ENCODE peak calls at places on chromosomes 16 and 17, in five cellular contexts. B is activated T-cell treated with anti-CD3 and anti-CD28 coated beads, Interleukin-2, amount 50 U/mL, for 72 hours; K is renal cortical epithelial cell; I is IMR-90; G is naive B cell. X is an unnamed sample.

GRCh38 chr17:73445466-73445865 is 133.7 kb upstream of the CDC42EP4 start:
- DNase-seq in B (no peak), K (no peak), I (no peak), G (no peak), X (no peak)

GRCh38 chr17:13283606-13284005 is 265.8 kb upstream of the ELAC2 start:
- DNase-seq in B (no peak), K (no peak), I (no peak), G (no peak), X (no peak)

GRCh38 chr17:8122923-8123694 is 797 bp downstream of the HES7 start:
- DNase-seq in B (peak; percentile 62), K (no peak), I (peak; percentile 27), G (no peak), X (peak; percentile 37)

GRCh38 chr17:16407911-16408588 is 7.3 kb upstream of the TRPV2 start:
- DNase-seq in B (peak; percentile 32), K (peak; percentile 35), I (peak; percentile 47), G (no peak), X (peak; percentile 34)

GRCh38 chr17:20975566-20975965 is 67.2 kb downstream of the USP22 start:
- DNase-seq in B (no peak), K (no peak), I (peak; percentile 25), G (no peak), X (no peak)

GRCh38 chr17:43314582-43314981 is 80.8 kb upstream of the RNU2-1 start:
- DNase-seq in B (no peak), K (no peak), I (no peak), G (no peak), X (no peak)

GRCh38 chr17:29176500-29177351 is 3.5 kb downstream of the MYO18A start:
- DNase-seq in B (peak; percentile 62), K (no peak), I (peak; percentile 43), G (peak; percentile 37), X (peak; percentile 55)

GRCh38 chr16:81232740-81233367 is 5.6 kb upstream of the BCO1 start:
- DNase-seq in B (no peak), K (no peak), I (no peak), G (no peak), X (no peak)

GRCh38 chr16:80362816-80363215 is 178.0 kb upstream of the DYNLRB2 start:
- DNase-seq in B (no peak), K (no peak), I (no peak), G (no peak), X (no peak)

GRCh38 chr17:6596511-6596910 is 40.2 kb upstream of the PITPNM3 start:
- DNase-seq in B (no peak), K (no peak), I (no peak), G (no peak), X (no peak)

GRCh38 chr16:67883872-67884261 is 818 bp upstream of the NRN1L start:
- DNase-seq in B (peak; percentile 78), K (peak; percentile 21), I (peak; percentile 26), G (peak; percentile 71), X (peak; percentile 75)

GRCh38 chr17:3827124-3827773 is 18.8 kb downstream of the NCBP3 start:
- DNase-seq in B (peak; percentile 74), K (peak; percentile 81), I (peak; percentile 66), G (peak; percentile 65), X (no peak)

GRCh38 chr17:6927290-6927844 is 68.5 kb upstream of the ALOX12 start:
- DNase-seq in B (no peak), K (peak; percentile 30), I (peak; percentile 61), G (no peak), X (no peak)

GRCh38 chr17:50266384-50267073 is 7.7 kb upstream of the TMEM92 start:
- DNase-seq in B (no peak), K (peak; percentile 43), I (peak; percentile 88), G (no peak), X (peak; percentile 7)

GRCh38 chr16:19823322-19823721 is 61.3 kb downstream of the GPRC5B start:
- DNase-seq in B (no peak), K (no peak), I (no peak), G (no peak), X (no peak)

GRCh38 chr16:48641770-48642169 is 31.8 kb upstream of the N4BP1 start:
- DNase-seq in B (no peak), K (no peak), I (no peak), G (no peak), X (no peak)

GRCh38 chr17:58630883-58631522 is 60.8 kb downstream of the TEX14 start:
- DNase-seq in B (peak; percentile 86), K (no peak), I (no peak), G (no peak), X (peak; percentile 38)

GRCh38 chr16:80540516-80541305 is at the start of gene DYNLRB2:
- DNase-seq in B (peak; percentile 92), K (peak; percentile 87), I (peak; percentile 84), G (peak; percentile 90), X (peak; percentile 90)

GRCh38 chr16:70481929-70482536 is 27.6 kb downstream of the FCSK start:
- DNase-seq in B (no peak), K (peak; percentile 85), I (peak; percentile 57), G (no peak), X (no peak)

GRCh38 chr16:53022374-53022773 is 30.3 kb downstream of the CHD9NB start:
- DNase-seq in B (peak; percentile 6), K (peak; percentile 52), I (peak; percentile 43), G (no peak), X (no peak)

GRCh38 chr17:77445908-77446535 is 305.3 kb downstream of the SEC14L1 start:
- DNase-seq in B (peak; percentile 73), K (no peak), I (peak; percentile 56), G (peak; percentile 83), X (no peak)

GRCh38 chr16:50841081-50841886 is 99.4 kb downstream of the CYLD start:
- DNase-seq in B (peak; percentile 43), K (peak; percentile 3), I (no peak), G (peak; percentile 4), X (no peak)

GRCh38 chr17:83162035-83162745 is 82.8 kb downstream of the METRNL start:
- DNase-seq in B (no peak), K (no peak), I (no peak), G (no peak), X (no peak)

GRCh38 chr16:88649924-88650748 is 717 bp downstream of the CYBA start:
- DNase-seq in B (peak; percentile 45), K (no peak), I (peak; percentile 8), G (peak; percentile 79), X (peak; percentile 66)

GRCh38 chr16:47477680-47478079 is 16.5 kb downstream of the PHKB start:
- DNase-seq in B (no peak), K (peak; percentile 24), I (peak; percentile 74), G (no peak), X (no peak)

GRCh38 chr17:78966906-78967600 is 12.7 kb downstream of the LGALS3BP start:
- DNase-seq in B (no peak), K (no peak), I (no peak), G (no peak), X (no peak)

GRCh38 chr16:19706846-19707245 is 11.2 kb downstream of the KNOP1 start:
- DNase-seq in B (no peak), K (no peak), I (no peak), G (no peak), X (no peak)

GRCh38 chr17:51827140-51827539 is 331.4 kb downstream of the CA10 start:
- DNase-seq in B (no peak), K (no peak), I (no peak), G (no peak), X (no peak)

GRCh38 chr17:78409191-78409621 is 30.8 kb downstream of the PGS1 start:
- DNase-seq in B (no peak), K (peak; percentile 57), I (no peak), G (no peak), X (no peak)

GRCh38 chr17:50191070-50192045 is 10.1 kb downstream of the COL1A1 start:
- DNase-seq in B (no peak), K (no peak), I (peak; percentile 82), G (no peak), X (no peak)

GRCh38 chr16:27430512-27430911 is 28.5 kb downstream of the IL21R start:
- DNase-seq in B (no peak), K (no peak), I (no peak), G (no peak), X (no peak)

GRCh38 chr16:88857728-88858339 is 907 bp downstream of the TRAPPC2L start:
- DNase-seq in B (peak; percentile 83), K (peak; percentile 70), I (peak; percentile 72), G (peak; percentile 64), X (peak; percentile 60)

GRCh38 chr17:33260638-33261037 is 32.5 kb downstream of the ASIC2 start:
- DNase-seq in B (no peak), K (no peak), I (no peak), G (no peak), X (no peak)

GRCh38 chr17:76681222-76682137 is 29.3 kb downstream of the MXRA7 start:
- DNase-seq in B (peak; percentile 74), K (peak; percentile 57), I (peak; percentile 63), G (peak; percentile 40), X (peak; percentile 31)

GRCh38 chr16:87064731-87065720 is 252.2 kb downstream of the C16orf95 start:
- DNase-seq in B (no peak), K (no peak), I (no peak), G (no peak), X (no peak)

GRCh38 chr17:21538615-21539014 is 153.7 kb upstream of the KCNJ18 start:
- DNase-seq in B (no peak), K (no peak), I (no peak), G (no peak), X (no peak)

GRCh38 chr16:67394271-67395104 is 1.2 kb upstream of the TPPP3 start:
- DNase-seq in B (no peak), K (no peak), I (no peak), G (peak; percentile 27), X (no peak)

GRCh38 chr17:7034955-7035590 is 742 bp upstream of the SLC16A13 start:
- DNase-seq in B (peak; percentile 61), K (no peak), I (no peak), G (no peak), X (no peak)

GRCh38 chr17:36705651-36706436 is 104.5 kb downstream of the MRM1 start:
- DNase-seq in B (peak; percentile 57), K (peak; percentile 36), I (peak; percentile 4), G (no peak), X (no peak)

GRCh38 chr17:41773731-41774193 is 12.7 kb downstream of the JUP start:
- DNase-seq in B (no peak), K (no peak), I (peak; percentile 23), G (no peak), X (no peak)

X was measured in activated B cell treated with CpG ODN at 0.5 μM for 24 hours.